ENCODE peak calls at places on chromosomes 6 and 20, in six cellular contexts. One of them, this sample, is unnamed.

GRCh38 chr6:155483858-155484257 is 28.2 kb upstream of the NOX3 start:
- DNase-seq in IMR-90: peak
- DNase-seq in choroid plexus epithelial cell: peak
- DNase-seq in lower lobe of right lung: no peak
- DNase-seq in HCT116: no peak
- DNase-seq in GM20000: no peak
- DNase-seq in this sample: no peak

GRCh38 chr6:157229733-157230132 is 93.6 kb downstream of the TMEM242 start:
- DNase-seq in IMR-90: no peak
- DNase-seq in choroid plexus epithelial cell: no peak
- DNase-seq in lower lobe of right lung: no peak
- DNase-seq in HCT116: no peak
- DNase-seq in GM20000: no peak
- DNase-seq in this sample: no peak

GRCh38 chr6:130743175-130743574 is 84.0 kb upstream of the SMLR1 start:
- DNase-seq in IMR-90: no peak
- DNase-seq in choroid plexus epithelial cell: no peak
- DNase-seq in lower lobe of right lung: no peak
- DNase-seq in HCT116: no peak
- DNase-seq in GM20000: no peak
- DNase-seq in this sample: no peak

GRCh38 chr20:31951203-31951529 is 680 bp downstream of the PDRG1 start:
- DNase-seq in IMR-90: no peak
- DNase-seq in choroid plexus epithelial cell: no peak
- DNase-seq in lower lobe of right lung: no peak
- DNase-seq in HCT116: no peak
- DNase-seq in GM20000: no peak
- DNase-seq in this sample: no peak

GRCh38 chr20:57582432-57583288 is 21.8 kb downstream of the PCK1 start:
- DNase-seq in IMR-90: peak
- DNase-seq in choroid plexus epithelial cell: peak
- DNase-seq in lower lobe of right lung: no peak
- DNase-seq in HCT116: no peak
- DNase-seq in GM20000: no peak
- DNase-seq in this sample: no peak

GRCh38 chr20:34618676-34619075 is 58.2 kb downstream of the PIGU start:
- DNase-seq in IMR-90: no peak
- DNase-seq in choroid plexus epithelial cell: no peak
- DNase-seq in lower lobe of right lung: no peak
- DNase-seq in HCT116: no peak
- DNase-seq in GM20000: no peak
- DNase-seq in this sample: no peak

GRCh38 chr6:41739041-41739440 is 3.6 kb upstream of the TFEB start:
- DNase-seq in IMR-90: no peak
- DNase-seq in choroid plexus epithelial cell: no peak
- DNase-seq in lower lobe of right lung: peak
- DNase-seq in HCT116: no peak
- DNase-seq in GM20000: no peak
- DNase-seq in this sample: no peak

GRCh38 chr6:14841901-14842421 is 403.9 kb upstream of the JARID2 start:
- DNase-seq in IMR-90: peak
- DNase-seq in choroid plexus epithelial cell: peak
- DNase-seq in lower lobe of right lung: peak
- DNase-seq in HCT116: no peak
- DNase-seq in GM20000: no peak
- DNase-seq in this sample: no peak

GRCh38 chr20:60750909-60751308 is 501.2 kb upstream of the CDH4 start:
- DNase-seq in IMR-90: no peak
- DNase-seq in choroid plexus epithelial cell: no peak
- DNase-seq in lower lobe of right lung: no peak
- DNase-seq in HCT116: no peak
- DNase-seq in GM20000: no peak
- DNase-seq in this sample: no peak

GRCh38 chr20:49270177-49270576 is 7.7 kb downstream of the ZNFX1 start:
- DNase-seq in IMR-90: peak
- DNase-seq in choroid plexus epithelial cell: no peak
- DNase-seq in lower lobe of right lung: no peak
- DNase-seq in HCT116: no peak
- DNase-seq in GM20000: no peak
- DNase-seq in this sample: no peak

GRCh38 chr6:75147512-75147911 is 58.3 kb downstream of the COL12A1 start:
- DNase-seq in IMR-90: peak
- DNase-seq in choroid plexus epithelial cell: peak
- DNase-seq in lower lobe of right lung: no peak
- DNase-seq in HCT116: no peak
- DNase-seq in GM20000: peak
- DNase-seq in this sample: no peak

GRCh38 chr20:61531553-61532345 is 279.7 kb downstream of the CDH4 start:
- DNase-seq in IMR-90: peak
- DNase-seq in choroid plexus epithelial cell: peak
- DNase-seq in lower lobe of right lung: no peak
- DNase-seq in HCT116: no peak
- DNase-seq in GM20000: no peak
- DNase-seq in this sample: no peak

GRCh38 chr6:166626177-166627038 is 643 bp downstream of the RPS6KA2 start:
- DNase-seq in IMR-90: peak
- DNase-seq in choroid plexus epithelial cell: peak
- DNase-seq in lower lobe of right lung: peak
- DNase-seq in HCT116: no peak
- DNase-seq in GM20000: no peak
- DNase-seq in this sample: no peak

GRCh38 chr20:3924304-3925112 is 35.3 kb downstream of the PANK2 start:
- DNase-seq in IMR-90: no peak
- DNase-seq in choroid plexus epithelial cell: no peak
- DNase-seq in lower lobe of right lung: peak
- DNase-seq in HCT116: no peak
- DNase-seq in GM20000: no peak
- DNase-seq in this sample: no peak

GRCh38 chr6:167079853-167080297 is 43.0 kb upstream of the CCR6 start:
- DNase-seq in IMR-90: no peak
- DNase-seq in choroid plexus epithelial cell: no peak
- DNase-seq in lower lobe of right lung: no peak
- DNase-seq in HCT116: no peak
- DNase-seq in GM20000: peak
- DNase-seq in this sample: no peak

GRCh38 chr6:23499549-23499948 is 626.5 kb upstream of the NRSN1 start:
- DNase-seq in IMR-90: no peak
- DNase-seq in choroid plexus epithelial cell: no peak
- DNase-seq in lower lobe of right lung: no peak
- DNase-seq in HCT116: no peak
- DNase-seq in GM20000: no peak
- DNase-seq in this sample: no peak

GRCh38 chr6:23503173-23503572 is 622.8 kb upstream of the NRSN1 start:
- DNase-seq in IMR-90: no peak
- DNase-seq in choroid plexus epithelial cell: no peak
- DNase-seq in lower lobe of right lung: no peak
- DNase-seq in HCT116: no peak
- DNase-seq in GM20000: no peak
- DNase-seq in this sample: no peak

GRCh38 chr6:23510778-23511510 is 615.1 kb upstream of the NRSN1 start:
- DNase-seq in IMR-90: no peak
- DNase-seq in choroid plexus epithelial cell: no peak
- DNase-seq in lower lobe of right lung: no peak
- DNase-seq in HCT116: no peak
- DNase-seq in GM20000: no peak
- DNase-seq in this sample: no peak

DNA sequence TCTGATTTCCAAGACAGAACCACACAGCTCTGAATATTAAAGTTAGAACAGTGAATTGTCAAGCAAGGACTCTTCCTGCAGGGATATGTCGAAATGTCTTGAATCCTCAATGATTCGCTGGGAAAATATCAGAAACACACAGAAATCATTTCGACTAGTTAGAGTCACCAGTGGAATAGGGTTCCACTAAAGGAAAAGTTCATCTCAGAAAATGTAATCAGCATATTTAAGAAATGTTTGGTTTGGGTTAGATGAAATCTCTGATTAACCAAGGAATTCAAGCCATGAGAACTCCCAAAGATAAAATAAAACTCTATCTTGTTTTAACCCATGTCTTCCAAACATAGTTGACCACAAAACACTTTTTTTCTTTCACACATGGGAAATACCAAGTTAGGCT is 621.0 kb upstream of the NRSN1 start:
- DNase-seq in IMR-90: peak
- DNase-seq in choroid plexus epithelial cell: peak
- DNase-seq in lower lobe of right lung: no peak
- DNase-seq in HCT116: no peak
- DNase-seq in GM20000: no peak
- DNase-seq in this sample: no peak
- TF ChIP-seq CTCF in IMR-90: no peak
- TF ChIP-seq CTCF in choroid plexus epithelial cell: no peak
- TF ChIP-seq CTCF in lower lobe of right lung: no peak
- TF ChIP-seq CTCF in HCT116: no peak
- TF ChIP-seq CTCF in GM20000: no peak
- TF ChIP-seq CTCF in this sample: no peak

GRCh38 chr6:99282479-99283062 is 66.9 kb downstream of the FAXC start:
- DNase-seq in IMR-90: peak
- DNase-seq in choroid plexus epithelial cell: peak
- DNase-seq in lower lobe of right lung: no peak
- DNase-seq in HCT116: peak
- DNase-seq in GM20000: no peak
- DNase-seq in this sample: no peak
- TF ChIP-seq CTCF in IMR-90: peak
- TF ChIP-seq CTCF in choroid plexus epithelial cell: peak
- TF ChIP-seq CTCF in lower lobe of right lung: peak
- TF ChIP-seq CTCF in HCT116: peak
- TF ChIP-seq CTCF in GM20000: no peak
- TF ChIP-seq CTCF in this sample: no peak

GRCh38 chr6:57312004-57312345 is 5.5 kb upstream of the PRIM2 start:
- DNase-seq in IMR-90: no peak
- DNase-seq in choroid plexus epithelial cell: no peak
- DNase-seq in lower lobe of right lung: no peak
- DNase-seq in HCT116: no peak
- DNase-seq in GM20000: no peak
- DNase-seq in this sample: no peak

GRCh38 chr6:57316581-57317059 is 810 bp upstream of the PRIM2 start:
- DNase-seq in IMR-90: peak
- DNase-seq in choroid plexus epithelial cell: peak
- DNase-seq in lower lobe of right lung: peak
- DNase-seq in HCT116: peak
- DNase-seq in GM20000: peak
- DNase-seq in this sample: peak

GRCh38 chr6:57315851-57316250 is 1.6 kb upstream of the PRIM2 start:
- DNase-seq in IMR-90: no peak
- DNase-seq in choroid plexus epithelial cell: no peak
- DNase-seq in lower lobe of right lung: no peak
- DNase-seq in HCT116: no peak
- DNase-seq in GM20000: no peak
- DNase-seq in this sample: no peak

GRCh38 chr6:57313009-57313408 is 4.4 kb upstream of the PRIM2 start:
- DNase-seq in IMR-90: no peak
- DNase-seq in choroid plexus epithelial cell: no peak
- DNase-seq in lower lobe of right lung: no peak
- DNase-seq in HCT116: no peak
- DNase-seq in GM20000: no peak
- DNase-seq in this sample: no peak

DNA sequence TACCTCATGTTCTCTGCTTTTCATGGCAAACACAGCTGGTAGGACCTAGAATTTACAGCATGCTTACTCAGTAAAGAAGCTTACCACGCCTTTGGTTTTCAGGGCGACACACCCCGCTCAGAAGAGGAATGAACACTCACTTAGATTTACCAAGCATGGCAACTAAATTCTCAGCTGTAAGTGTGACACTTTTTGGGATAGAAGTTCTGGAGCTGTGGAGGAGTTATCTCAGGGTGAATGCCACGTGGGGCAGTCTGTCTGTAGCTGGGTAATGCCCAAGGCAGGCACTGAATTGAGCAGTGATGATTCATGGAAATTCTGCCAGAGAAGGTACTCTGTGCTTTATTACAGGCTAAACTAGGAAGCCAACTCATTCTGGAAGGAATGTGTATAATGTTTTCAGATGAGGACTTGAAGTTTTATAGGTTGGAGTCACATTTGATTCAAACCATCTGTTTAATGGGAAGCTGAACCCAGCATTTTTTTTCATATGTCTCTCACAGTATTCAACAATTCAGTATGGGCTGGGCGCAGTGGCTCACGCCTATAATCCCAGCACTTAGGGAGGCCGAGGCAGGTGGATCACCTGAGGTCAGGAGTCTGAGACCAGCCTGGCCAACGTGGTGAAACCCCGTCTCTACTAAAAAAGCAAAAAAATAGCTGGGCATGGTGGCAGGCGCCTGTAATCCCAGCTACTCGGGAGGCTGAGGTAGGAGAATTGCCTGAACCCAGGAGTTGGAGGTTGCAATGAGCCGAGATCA is 3.5 kb upstream of the PRIM2 start:
- DNase-seq in IMR-90: peak
- DNase-seq in choroid plexus epithelial cell: peak
- DNase-seq in lower lobe of right lung: no peak
- DNase-seq in HCT116: peak
- DNase-seq in GM20000: no peak
- DNase-seq in this sample: no peak
- TF ChIP-seq CTCF in IMR-90: peak
- TF ChIP-seq CTCF in choroid plexus epithelial cell: no peak
- TF ChIP-seq CTCF in lower lobe of right lung: no peak
- TF ChIP-seq CTCF in HCT116: no peak
- TF ChIP-seq CTCF in GM20000: no peak
- TF ChIP-seq CTCF in this sample: no peak

GRCh38 chr6:10528170-10528981 is 7.2 kb downstream of the GCNT2 start:
- DNase-seq in IMR-90: peak
- DNase-seq in choroid plexus epithelial cell: peak
- DNase-seq in lower lobe of right lung: no peak
- DNase-seq in HCT116: no peak
- DNase-seq in GM20000: peak
- DNase-seq in this sample: no peak
- TF ChIP-seq CTCF in IMR-90: no peak
- TF ChIP-seq CTCF in choroid plexus epithelial cell: no peak
- TF ChIP-seq CTCF in lower lobe of right lung: no peak
- TF ChIP-seq CTCF in HCT116: no peak
- TF ChIP-seq CTCF in GM20000: no peak
- TF ChIP-seq CTCF in this sample: no peak

GRCh38 chr6:112269165-112269564 is 14.8 kb upstream of the LAMA4 start:
- DNase-seq in IMR-90: peak
- DNase-seq in choroid plexus epithelial cell: peak
- DNase-seq in lower lobe of right lung: no peak
- DNase-seq in HCT116: no peak
- DNase-seq in GM20000: no peak
- DNase-seq in this sample: no peak
- TF ChIP-seq CTCF in IMR-90: peak
- TF ChIP-seq CTCF in choroid plexus epithelial cell: peak
- TF ChIP-seq CTCF in lower lobe of right lung: no peak
- TF ChIP-seq CTCF in HCT116: peak
- TF ChIP-seq CTCF in GM20000: no peak
- TF ChIP-seq CTCF in this sample: no peak

DNA sequence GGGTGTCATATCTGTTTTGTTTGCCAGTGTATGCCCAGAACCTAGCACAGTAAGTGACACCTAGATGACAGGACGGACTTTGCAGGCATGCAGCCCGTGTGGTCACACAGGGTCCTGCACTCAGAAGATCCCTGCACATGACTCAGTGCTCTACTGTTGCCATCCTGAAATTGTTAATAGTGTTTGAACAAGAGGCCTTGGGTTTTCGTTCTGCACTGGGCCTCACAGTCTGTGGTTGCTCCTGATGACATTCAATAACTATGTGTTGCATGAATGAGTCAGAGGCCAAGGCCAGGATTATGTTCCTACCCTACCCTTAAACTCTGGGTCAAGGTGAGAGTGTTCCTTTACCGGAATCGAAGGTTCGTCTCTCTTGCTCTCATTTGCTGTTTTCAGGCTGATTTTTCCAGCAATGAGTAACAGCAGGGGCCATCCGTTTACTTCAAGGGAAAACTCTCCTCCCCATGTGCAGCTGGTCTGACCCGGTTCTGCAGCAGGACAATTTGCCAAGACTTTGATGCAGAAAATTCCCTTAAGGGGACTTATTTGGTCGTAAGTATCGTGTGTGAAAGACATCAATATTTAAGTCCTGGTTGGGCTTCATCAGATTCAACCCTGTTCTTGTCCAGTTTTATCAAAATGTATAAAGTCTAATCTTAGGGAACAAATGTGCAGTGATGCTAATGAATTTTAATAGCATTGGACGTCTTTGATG is 13.0 kb upstream of the PFDN4 start:
- DNase-seq in IMR-90: peak
- DNase-seq in choroid plexus epithelial cell: peak
- DNase-seq in lower lobe of right lung: no peak
- DNase-seq in HCT116: no peak
- DNase-seq in GM20000: no peak
- DNase-seq in this sample: no peak
- TF ChIP-seq CTCF in IMR-90: no peak
- TF ChIP-seq CTCF in choroid plexus epithelial cell: peak
- TF ChIP-seq CTCF in lower lobe of right lung: no peak
- TF ChIP-seq CTCF in HCT116: no peak
- TF ChIP-seq CTCF in GM20000: no peak
- TF ChIP-seq CTCF in this sample: no peak